ENCODE peak calls at places on chromosome 11, in four cellular contexts. J, T, F and C are unnamed samples.

GRCh38 chr11:131626761-131627160 is 256.3 kb downstream of the NTM start:
- DNase-seq in J (no peak), T (no peak), F (no peak), C (no peak)

GRCh38 chr11:46413755-46414465 is 22.3 kb upstream of the CHRM4 start:
- DNase-seq in J (no peak), T (no peak), F (no peak), C (no peak)

GRCh38 chr11:59545179-59546020 is 34.1 kb downstream of the OR4D9 start:
- DNase-seq in J (no peak), T (peak), F (no peak), C (peak)

GRCh38 chr11:57275582-57275981 is 38.5 kb upstream of the APLNR start:
- DNase-seq in J (no peak), T (no peak), F (no peak), C (no peak)

GRCh38 chr11:88345408-88345807 is 7.9 kb upstream of the CTSC start:
- DNase-seq in J (no peak), T (peak), F (no peak), C (peak)

GRCh38 chr11:33970984-33971466 is 79.1 kb upstream of the LMO2 start:
- DNase-seq in J (peak), T (peak), F (peak), C (peak)

GRCh38 chr11:11993814-11994213 is 14.6 kb downstream of the DKK3 start:
- DNase-seq in J (no peak), T (peak), F (no peak), C (peak)

GRCh38 chr11:104918113-104918824 is 20.0 kb upstream of the CASP12 start:
- DNase-seq in J (no peak), T (peak), F (no peak), C (peak)

GRCh38 chr11:19027829-19028595 is 32.5 kb downstream of the MRGPRX2 start:
- DNase-seq in J (no peak), T (peak), F (no peak), C (peak)

GRCh38 chr11:125724125-125724524 is 22.0 kb upstream of the PATE1 start:
- DNase-seq in J (no peak), T (no peak), F (no peak), C (no peak)

GRCh38 chr11:64959498-64959897 is 12.4 kb downstream of the MAJIN start:
- DNase-seq in J (no peak), T (no peak), F (no peak), C (no peak)

GRCh38 chr11:123235117-123235686 is 40.2 kb upstream of the CLMP start:
- DNase-seq in J (no peak), T (peak), F (peak), C (no peak)

GRCh38 chr11:47991266-47991830 is 11.0 kb downstream of the PTPRJ start:
- DNase-seq in J (no peak), T (no peak), F (no peak), C (peak)
- H3K18ac ChIP-seq in J (no peak), T (no peak), F (peak), C (no peak)

DNA sequence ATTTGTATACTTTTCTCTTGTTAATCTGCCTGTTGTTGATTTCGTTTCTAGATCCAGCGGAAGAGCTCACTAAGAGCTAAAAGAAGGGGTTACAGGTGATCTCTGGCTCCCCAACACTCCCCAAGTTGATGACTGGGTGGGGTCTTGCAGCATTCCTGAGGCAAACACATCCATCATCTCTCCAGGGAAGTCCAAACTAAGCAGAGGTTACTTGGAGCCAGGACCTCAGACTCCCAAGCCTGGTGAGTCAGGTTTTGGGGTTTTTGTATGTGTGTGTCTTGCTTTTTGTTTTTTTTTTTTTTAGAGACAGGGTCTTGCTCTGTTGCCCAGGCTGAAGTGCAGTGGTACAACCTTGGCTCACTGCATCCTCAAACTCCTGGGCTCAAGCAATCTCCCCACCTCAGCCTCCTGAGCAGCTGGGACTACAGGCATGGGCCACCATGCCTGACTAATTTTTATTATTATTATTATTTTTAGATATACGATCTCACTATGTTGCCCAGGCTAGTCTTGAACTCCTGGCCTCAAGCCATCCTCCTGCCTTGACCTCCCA is 11.5 kb upstream of the RPS3 start:
- DNase-seq in J (no peak), T (peak), F (no peak), C (no peak)
- H2BK120ac ChIP-seq in J (no peak), T (no peak), F (no peak), C (no peak)

DNA sequence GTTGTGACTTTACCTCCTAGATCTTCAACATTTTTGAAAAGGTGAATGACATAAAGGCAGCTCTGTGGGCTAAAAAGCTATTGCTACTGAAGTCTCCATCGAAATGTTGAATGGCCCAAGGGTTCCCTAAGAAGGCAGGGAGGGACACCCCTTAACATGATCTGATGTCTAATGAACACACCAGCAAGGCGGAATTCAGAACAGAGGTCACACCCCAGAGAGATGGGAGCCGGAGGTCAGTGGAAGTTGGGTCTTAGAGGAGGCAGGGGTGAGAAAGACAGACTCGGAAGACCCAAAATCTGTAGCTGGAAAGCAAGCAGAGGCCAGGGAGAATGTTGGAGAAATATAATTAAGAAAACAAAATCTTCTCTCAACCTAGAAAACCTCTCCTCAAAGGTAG is 79.0 kb downstream of the TRIM29 start:
- DNase-seq in J (no peak), T (no peak), F (peak), C (no peak)
- H3K18ac ChIP-seq in J (no peak), T (no peak), F (peak), C (no peak)

GRCh38 chr11:6406370-6406769 is 12.5 kb downstream of the APBB1 start:
- DNase-seq in J (no peak), T (no peak), F (no peak), C (no peak)

GRCh38 chr11:6413791-6414231 is 5.1 kb downstream of the APBB1 start:
- DNase-seq in J (no peak), T (no peak), F (no peak), C (no peak)

GRCh38 chr11:6414874-6415328 is 4.0 kb downstream of the APBB1 start:
- DNase-seq in J (no peak), T (no peak), F (no peak), C (no peak)

GRCh38 chr11:6411594-6412031 is 7.3 kb downstream of the APBB1 start:
- DNase-seq in J (no peak), T (no peak), F (no peak), C (no peak)

DNA sequence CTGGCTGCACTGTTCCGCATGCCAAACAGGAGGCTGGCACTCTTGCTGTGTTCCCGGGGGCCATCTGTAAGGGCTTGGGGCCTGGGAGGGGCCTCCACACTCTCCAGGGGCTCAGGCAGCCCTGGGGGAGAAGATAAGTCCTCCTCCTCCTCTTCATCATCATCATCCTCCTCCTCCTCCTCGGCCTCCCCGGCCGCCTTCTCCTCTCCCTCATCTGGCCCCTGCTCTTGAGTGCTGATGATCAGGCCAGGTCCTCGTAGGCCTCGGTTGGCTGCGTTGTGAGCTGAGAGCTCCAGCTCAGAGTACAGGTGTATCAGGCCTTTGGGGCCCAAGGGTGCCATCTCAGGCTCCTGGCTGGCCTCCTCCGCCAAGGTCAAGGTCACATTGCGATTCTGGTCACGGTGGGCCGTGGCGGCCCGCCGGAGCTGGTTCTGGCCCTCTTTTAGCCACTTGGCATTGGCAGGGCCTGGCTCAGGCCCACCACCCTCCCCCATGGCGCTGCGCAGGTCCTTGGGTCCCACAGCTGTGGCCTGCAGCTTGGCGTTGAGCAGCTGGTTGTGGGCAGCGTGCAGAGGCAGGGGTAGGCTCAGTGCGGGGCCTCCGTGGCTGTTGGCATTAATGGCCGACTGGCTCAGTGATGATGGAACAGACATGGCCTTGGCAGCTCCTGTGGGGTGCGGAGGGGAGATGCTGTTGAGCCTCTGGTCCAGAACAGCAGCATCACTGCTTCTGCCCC is 8.0 kb downstream of the APBB1 start:
- DNase-seq in J (no peak), T (no peak), F (no peak), C (no peak)
- H2BK120ac ChIP-seq in J (no peak), T (no peak), F (no peak), C (no peak)